ENCODE peak calls at places on chromosomes 7 and 10, in five cellular contexts. X is myocyte, N is T-cell, Q is NCI-H82, U is spleen. I is an unnamed sample.

GRCh38 chr7:23864984-23865383 is 155.0 kb downstream of the STK31 start:
- DNase-seq in X (peak; percentile 18), N (no peak), Q (no peak), U (no peak), I (no peak)

GRCh38 chr10:108591417-108591816 is 1331.9 kb downstream of the XPNPEP1 start:
- DNase-seq in X (no peak), N (no peak), Q (no peak), U (no peak), I (no peak)

GRCh38 chr7:29285451-29285807 is 90.9 kb downstream of the CHN2 start:
- DNase-seq in X (peak; percentile 92), N (peak; percentile 3), Q (no peak), U (no peak), I (no peak)

GRCh38 chr10:30285970-30286369 is 63.1 kb downstream of the MTPAP start:
- DNase-seq in X (peak; percentile 32), N (no peak), Q (no peak), U (no peak), I (no peak)

GRCh38 chr7:42071372-42072261 is 165.4 kb downstream of the GLI3 start:
- DNase-seq in X (no peak), N (no peak), Q (peak; percentile 55), U (no peak), I (no peak)

GRCh38 chr7:121480058-121480457 is 84.0 kb upstream of the FAM3C start:
- DNase-seq in X (no peak), N (no peak), Q (peak; percentile 1), U (no peak), I (no peak)

GRCh38 chr7:81873559-81873958 is 103.7 kb upstream of the HGF start:
- DNase-seq in X (no peak), N (no peak), Q (no peak), U (no peak), I (no peak)

GRCh38 chr7:21011153-21011552 is 224.5 kb upstream of the SP8 start:
- DNase-seq in X (no peak), N (no peak), Q (no peak), U (no peak), I (no peak)

GRCh38 chr7:146709628-146710027 is 593.0 kb downstream of the CNTNAP2 start:
- DNase-seq in X (no peak), N (no peak), Q (no peak), U (no peak), I (no peak)

GRCh38 chr10:116183733-116184447 is 89.1 kb downstream of the GFRA1 start:
- DNase-seq in X (peak; percentile 58), N (no peak), Q (peak; percentile 53), U (no peak), I (no peak)

GRCh38 chr7:91852263-91852741 is 28.2 kb downstream of the MTERF1 start:
- DNase-seq in X (peak; percentile 7), N (no peak), Q (peak; percentile 40), U (no peak), I (no peak)

GRCh38 chr7:129169705-129170319 is 18.6 kb upstream of the SMO start:
- DNase-seq in X (no peak), N (no peak), Q (no peak), U (peak; percentile 80), I (no peak)

GRCh38 chr7:98685541-98685940 is 68.5 kb downstream of the NPTX2 start:
- DNase-seq in X (peak; percentile 83), N (no peak), Q (no peak), U (no peak), I (no peak)

GRCh38 chr7:120550494-120551048 is 277.6 kb downstream of the KCND2 start:
- DNase-seq in X (peak; percentile 65), N (no peak), Q (no peak), U (no peak), I (no peak)

GRCh38 chr7:105828141-105828540 is 48.3 kb downstream of the ATXN7L1 start:
- DNase-seq in X (no peak), N (no peak), Q (no peak), U (no peak), I (no peak)

GRCh38 chr7:149287622-149288021 is 25.6 kb downstream of the ZNF783 start:
- DNase-seq in X (no peak), N (no peak), Q (no peak), U (no peak), I (no peak)

GRCh38 chr7:371119-371778 is 81.3 kb downstream of the FOXL3 start:
- DNase-seq in X (no peak), N (no peak), Q (no peak), U (peak; percentile 59), I (no peak)

GRCh38 chr7:96723622-96724021 is 14.0 kb upstream of the SEM1 start:
- DNase-seq in X (no peak), N (no peak), Q (no peak), U (no peak), I (no peak)

GRCh38 chr10:12507165-12507870 is 158.0 kb downstream of the CAMK1D start:
- DNase-seq in X (no peak), N (no peak), Q (no peak), U (no peak), I (no peak)

GRCh38 chr10:129764011-129764900 is 199.8 kb downstream of the EBF3 start:
- DNase-seq in X (no peak), N (no peak), Q (no peak), U (peak; percentile 55), I (peak; percentile 34)

GRCh38 chr7:101869901-101870290 is 52.5 kb downstream of the CUX1 start:
- DNase-seq in X (no peak), N (no peak), Q (no peak), U (no peak), I (no peak)

I was measured in upper lobe of right lung.